ENCODE peak calls at places on chromosomes 4 and X, in seven cellular contexts. N, O, B, Q, Z, C and M are unnamed samples.

GRCh38 chr4:151921811-151922210 is 161.0 kb upstream of the GATB start:
- DNase-seq in N (no peak), O (no peak), B (peak; percentile 46), Q (no peak), Z (no peak), C (no peak), M (no peak)

GRCh38 chrX:4588056-4588455 is 874.6 kb upstream of the PRKX start:
- DNase-seq in N (no peak), O (no peak), B (no peak), Q (no peak), Z (no peak), C (no peak), M (no peak)

GRCh38 chr4:61210186-61210939 is 10.2 kb downstream of the ADGRL3 start:
- DNase-seq in N (no peak), O (peak; percentile 76), B (no peak), Q (no peak), Z (no peak), C (no peak), M (peak; percentile 76)

GRCh38 chr4:113955948-113956347 is 23.5 kb downstream of the ARSJ start:
- DNase-seq in N (no peak), O (no peak), B (no peak), Q (no peak), Z (no peak), C (no peak), M (no peak)

GRCh38 chrX:78314561-78314960 is 12.8 kb downstream of the CYSLTR1 start:
- DNase-seq in N (no peak), O (peak; percentile 31), B (no peak), Q (no peak), Z (no peak), C (no peak), M (no peak)

GRCh38 chr4:25442863-25443307 is 65.8 kb downstream of the ANAPC4 start:
- DNase-seq in N (no peak), O (no peak), B (no peak), Q (no peak), Z (no peak), C (no peak), M (no peak)

GRCh38 chr4:55912249-55912648 is 36.5 kb upstream of the CEP135 start:
- DNase-seq in N (no peak), O (no peak), B (no peak), Q (no peak), Z (no peak), C (no peak), M (no peak)

GRCh38 chrX:12777670-12778069 is 13.5 kb upstream of the PRPS2 start:
- DNase-seq in N (no peak), O (peak; percentile 61), B (no peak), Q (no peak), Z (no peak), C (no peak), M (no peak)

GRCh38 chr4:99024481-99025275 is 29.2 kb downstream of the METAP1 start:
- DNase-seq in N (no peak), O (no peak), B (no peak), Q (no peak), Z (no peak), C (peak; percentile 50), M (no peak)

GRCh38 chr4:145278341-145279121 is 98.1 kb upstream of the OTUD4 start:
- DNase-seq in N (no peak), O (no peak), B (peak; percentile 87), Q (no peak), Z (no peak), C (no peak), M (no peak)

GRCh38 chrX:153688900-153689590 is 1.3 kb downstream of the SLC6A8 start:
- DNase-seq in N (no peak), O (no peak), B (peak; percentile 6), Q (no peak), Z (peak; percentile 62), C (peak; percentile 36), M (peak; percentile 76)

GRCh38 chr4:37188100-37188499 is 56.4 kb upstream of the NWD2 start:
- DNase-seq in N (no peak), O (peak; percentile 61), B (no peak), Q (no peak), Z (no peak), C (no peak), M (no peak)

GRCh38 chrX:132463411-132463810 is 25.4 kb downstream of the MBNL3 start:
- DNase-seq in N (no peak), O (peak; percentile 34), B (peak; percentile 6), Q (no peak), Z (no peak), C (no peak), M (no peak)

GRCh38 chrX:20547649-20548051 is 280.9 kb upstream of the RPS6KA3 start:
- DNase-seq in N (no peak), O (no peak), B (peak; percentile 68), Q (no peak), Z (no peak), C (no peak), M (no peak)

GRCh38 chrX:53882331-53882730 is 161.9 kb downstream of the PHF8 start:
- DNase-seq in N (no peak), O (peak; percentile 68), B (peak; percentile 76), Q (no peak), Z (no peak), C (no peak), M (no peak)

GRCh38 chr4:8665406-8666360 is 73.1 kb downstream of the CPZ start:
- DNase-seq in N (no peak), O (no peak), B (peak; percentile 5), Q (peak; percentile 17), Z (no peak), C (no peak), M (no peak)

GRCh38 chrX:48939417-48940228 is 17.8 kb downstream of the OTUD5 start:
- DNase-seq in N (no peak), O (no peak), B (no peak), Q (no peak), Z (no peak), C (no peak), M (no peak)

GRCh38 chrX:123830309-123830708 is 29.5 kb upstream of the XIAP start:
- DNase-seq in N (no peak), O (no peak), B (no peak), Q (no peak), Z (no peak), C (no peak), M (no peak)

GRCh38 chrX:38548508-38548907 is 12.8 kb upstream of the TSPAN7 start:
- DNase-seq in N (no peak), O (no peak), B (no peak), Q (no peak), Z (no peak), C (no peak), M (no peak)

GRCh38 chrX:73818200-73819116 is 255.5 kb downstream of the CHIC1 start:
- DNase-seq in N (no peak), O (no peak), B (no peak), Q (no peak), Z (no peak), C (no peak), M (no peak)

GRCh38 chr4:138262058-138262838 is 20.1 kb upstream of the SLC7A11 start:
- DNase-seq in N (no peak), O (no peak), B (no peak), Q (no peak), Z (no peak), C (no peak), M (no peak)

GRCh38 chr4:150723727-150724411 is 141.9 kb downstream of the MAB21L2 start:
- DNase-seq in N (no peak), O (no peak), B (no peak), Q (no peak), Z (no peak), C (no peak), M (no peak)

GRCh38 chrX:19410259-19410658 is 66.5 kb downstream of the PDHA1 start:
- DNase-seq in N (no peak), O (peak; percentile 46), B (no peak), Q (no peak), Z (no peak), C (no peak), M (no peak)

GRCh38 chrX:108167211-108167872 is 75.8 kb downstream of the ATG4A start:
- DNase-seq in N (no peak), O (no peak), B (peak; percentile 29), Q (no peak), Z (no peak), C (no peak), M (no peak)

GRCh38 chr4:10173754-10174749 is 57.5 kb upstream of the WDR1 start:
- DNase-seq in N (no peak), O (peak; percentile 54), B (no peak), Q (no peak), Z (no peak), C (no peak), M (no peak)

GRCh38 chr4:10180927-10181744 is 64.5 kb upstream of the WDR1 start:
- DNase-seq in N (no peak), O (peak; percentile 77), B (peak; percentile 51), Q (no peak), Z (no peak), C (no peak), M (no peak)

GRCh38 chrX:46574337-46574940 is 874 bp downstream of the CHST7 start:
- DNase-seq in N (peak; percentile 30), O (peak; percentile 45), B (no peak), Q (no peak), Z (no peak), C (peak; percentile 51), M (no peak)

GRCh38 chr4:85486425-85487101 is 11.6 kb downstream of the ARHGAP24 start:
- DNase-seq in N (no peak), O (peak; percentile 18), B (no peak), Q (no peak), Z (no peak), C (no peak), M (no peak)

GRCh38 chr4:125762537-125762936 is 447.8 kb downstream of the FAT4 start:
- DNase-seq in N (peak; percentile 82), O (peak; percentile 25), B (no peak), Q (no peak), Z (no peak), C (no peak), M (no peak)

GRCh38 chr4:47664051-47664826 is 173.6 kb downstream of the CORIN start:
- DNase-seq in N (no peak), O (no peak), B (no peak), Q (no peak), Z (no peak), C (no peak), M (peak; percentile 43)

GRCh38 chr4:47650584-47651130 is 165.6 kb downstream of the ATP10D start:
- DNase-seq in N (peak; percentile 43), O (no peak), B (peak; percentile 51), Q (no peak), Z (no peak), C (no peak), M (no peak)

GRCh38 chr4:54683616-54684346 is 26.0 kb downstream of the KIT start:
- DNase-seq in N (peak; percentile 5), O (peak; percentile 75), B (no peak), Q (no peak), Z (no peak), C (no peak), M (no peak)

GRCh38 chrX:53263597-53264094 is 17.7 kb downstream of the IQSEC2 start:
- DNase-seq in N (no peak), O (peak; percentile 55), B (peak; percentile 71), Q (no peak), Z (no peak), C (no peak), M (no peak)

GRCh38 chr4:86256086-86256485 is 103.8 kb downstream of the MAPK10 start:
- DNase-seq in N (no peak), O (no peak), B (no peak), Q (no peak), Z (no peak), C (no peak), M (no peak)

GRCh38 chr4:46196086-46196485 is 72.2 kb upstream of the GABRG1 start:
- DNase-seq in N (no peak), O (peak; percentile 35), B (no peak), Q (no peak), Z (no peak), C (no peak), M (no peak)